ENCODE peak calls at places on chromosomes 13 and 19, in nine cellular contexts. K is fibroblast of mammary gland; G is T-cell; Y is NCI-H748 treated with DMSO at 0.1 percent for 48 hours; M is AG10803; U is stimulated activated CD4-positive, alpha-beta T cell treated with anti-CD3 and anti-CD28 coated beads, Interleukin-2, amount 100 ng/mL, for 48 hours; H is NCI-H187; A is myocyte; R is gastrocnemius medialis. V is an unnamed sample.

GRCh38 chr13:22227895-22228294 is 557.0 kb downstream of the FGF9 start:
- DNase-seq in K (no peak), G (no peak), Y (no peak), M (no peak), U (no peak), H (no peak), A (no peak), R (no peak), V (no peak)

GRCh38 chr13:24692541-24692940 is 12.3 kb downstream of the ATP12A start:
- DNase-seq in K (peak; percentile 63), G (no peak), Y (no peak), M (peak; percentile 65), U (no peak), H (no peak), A (peak; percentile 33), R (no peak), V (no peak)

GRCh38 chr19:38718747-38719543 is 25.3 kb downstream of the CAPN12 start:
- DNase-seq in K (no peak), G (no peak), Y (no peak), M (peak; percentile 76), U (no peak), H (no peak), A (peak; percentile 99), R (peak; percentile 53), V (no peak)

GRCh38 chr13:22469421-22469820 is 711.4 kb upstream of the SGCG start:
- DNase-seq in K (no peak), G (no peak), Y (no peak), M (no peak), U (no peak), H (no peak), A (no peak), R (no peak), V (no peak)

GRCh38 chr19:58261968-58262921 is 16.5 kb upstream of the ZNF8 start:
- DNase-seq in K (peak; percentile 21), G (no peak), Y (no peak), M (no peak), U (no peak), H (no peak), A (no peak), R (no peak), V (no peak)

GRCh38 chr19:939439-939838 is 13.6 kb downstream of the ARID3A start:
- DNase-seq in K (no peak), G (no peak), Y (no peak), M (no peak), U (no peak), H (no peak), A (no peak), R (no peak), V (no peak)

GRCh38 chr13:70959376-70959775 is 851.1 kb upstream of the KLHL1 start:
- DNase-seq in K (no peak), G (no peak), Y (no peak), M (no peak), U (no peak), H (no peak), A (no peak), R (no peak), V (no peak)

GRCh38 chr13:26759907-26760834 is at the start of gene GPR12:
- DNase-seq in K (no peak), G (no peak), Y (no peak), M (peak; percentile 12), U (no peak), H (no peak), A (peak; percentile 8), R (no peak), V (no peak)

GRCh38 chr19:31054430-31054829 is 294.8 kb downstream of the TSHZ3 start:
- DNase-seq in K (peak; percentile 72), G (peak; percentile 8), Y (no peak), M (peak; percentile 63), U (peak; percentile 7), H (no peak), A (peak; percentile 48), R (no peak), V (no peak)

GRCh38 chr19:22617614-22618325 is 16.4 kb upstream of the ZNF492 start:
- DNase-seq in K (no peak), G (no peak), Y (no peak), M (no peak), U (no peak), H (no peak), A (no peak), R (no peak), V (no peak)

V was measured in omental fat pad.